ENCODE peak calls at places on chromosome 18, in four cellular contexts. One of them, this sample, is unnamed.

GRCh38 chr18:46190667-46191066 is 86.5 kb downstream of the HAUS1 start:
- DNase-seq in WTC11: no peak
- DNase-seq in AG04449: no peak
- DNase-seq in dermis blood vessel endothelial cell: no peak
- DNase-seq in this sample: no peak

GRCh38 chr18:23763343-23763742 is 74.1 kb downstream of the LAMA3 start:
- DNase-seq in dermis blood vessel endothelial cell: no peak
- DNase-seq in AG04449: no peak
- DNase-seq in WTC11: no peak
- DNase-seq in this sample: no peak

GRCh38 chr18:66734451-66734850 is 130.6 kb upstream of the CDH19 start:
- DNase-seq in dermis blood vessel endothelial cell: no peak
- DNase-seq in WTC11: no peak
- DNase-seq in AG04449: no peak
- DNase-seq in this sample: no peak

GRCh38 chr18:58866261-58867232 is 1.9 kb downstream of the ZNF532 start:
- DNase-seq in dermis blood vessel endothelial cell: peak
- DNase-seq in WTC11: no peak
- DNase-seq in AG04449: no peak
- DNase-seq in this sample: no peak

GRCh38 chr18:29556070-29556469 is 1379.1 kb upstream of the CDH2 start:
- DNase-seq in dermis blood vessel endothelial cell: no peak
- DNase-seq in WTC11: no peak
- DNase-seq in AG04449: no peak
- DNase-seq in this sample: no peak

GRCh38 chr18:23716516-23716915 is 27.3 kb downstream of the LAMA3 start:
- DNase-seq in dermis blood vessel endothelial cell: peak
- DNase-seq in WTC11: peak
- DNase-seq in AG04449: no peak
- DNase-seq in this sample: no peak

GRCh38 chr18:6170604-6171003 is 244.1 kb downstream of the L3MBTL4 start:
- DNase-seq in WTC11: no peak
- DNase-seq in AG04449: no peak
- DNase-seq in dermis blood vessel endothelial cell: no peak
- DNase-seq in this sample: no peak

GRCh38 chr18:1092228-1092627 is 187.6 kb downstream of the ADCYAP1 start:
- DNase-seq in WTC11: peak
- DNase-seq in AG04449: no peak
- DNase-seq in dermis blood vessel endothelial cell: no peak
- DNase-seq in this sample: no peak

GRCh38 chr18:51645607-51646006 is 448.1 kb upstream of the MEX3C start:
- DNase-seq in dermis blood vessel endothelial cell: no peak
- DNase-seq in AG04449: no peak
- DNase-seq in WTC11: no peak
- DNase-seq in this sample: no peak

GRCh38 chr18:6088432-6088831 is 193.1 kb upstream of the TMEM200C start:
- DNase-seq in dermis blood vessel endothelial cell: no peak
- DNase-seq in WTC11: no peak
- DNase-seq in AG04449: no peak
- DNase-seq in this sample: no peak

GRCh38 chr18:79569720-79570119 is 109.9 kb upstream of the CTDP1 start:
- DNase-seq in WTC11: no peak
- DNase-seq in dermis blood vessel endothelial cell: no peak
- DNase-seq in AG04449: no peak
- DNase-seq in this sample: peak

GRCh38 chr18:27363918-27364317 is 178.8 kb upstream of the CHST9 start:
- DNase-seq in WTC11: no peak
- DNase-seq in AG04449: no peak
- DNase-seq in dermis blood vessel endothelial cell: no peak
- DNase-seq in this sample: no peak

GRCh38 chr18:57051586-57052044 is 95.3 kb upstream of the BOD1L2 start:
- DNase-seq in WTC11: no peak
- DNase-seq in dermis blood vessel endothelial cell: no peak
- DNase-seq in AG04449: no peak
- DNase-seq in this sample: no peak

This sample was measured in uterus.